ENCODE peak calls at places on chromosome 1, in ten cellular contexts. W, F, S, U, E, K, L, I, N and P are unnamed samples.

GRCh38 chr1:111716371-111716770 is 22.8 kb downstream of the INKA2 start:
- DNase-seq in L (no peak), K (no peak), E (peak; percentile 72), S (no peak), I (no peak), U (no peak), F (no peak), N (no peak), W (no peak), P (no peak)

GRCh38 chr1:53134961-53135734 is 7.3 kb downstream of the SLC1A7 start:
- DNase-seq in S (no peak), K (peak; percentile 43), W (peak; percentile 46), E (peak; percentile 41), L (peak; percentile 68), N (no peak), I (peak; percentile 9), F (no peak), U (peak; percentile 42), P (no peak)

GRCh38 chr1:21937372-21938121 is 437 bp upstream of the HSPG2 start:
- DNase-seq in E (peak; percentile 92), W (peak; percentile 86), K (peak; percentile 93), F (no peak), S (peak; percentile 86), U (peak; percentile 98), L (peak; percentile 92), N (peak; percentile 4), I (peak; percentile 49), P (peak; percentile 94)

GRCh38 chr1:39159224-39160036 is 45.1 kb upstream of the MACF1 start:
- DNase-seq in L (no peak), W (peak; percentile 78), K (peak; percentile 51), I (no peak), F (no peak), N (no peak), E (peak; percentile 81), U (no peak), S (no peak), P (no peak)

GRCh38 chr1:224182057-224182865 is 779 bp upstream of the DEGS1 start:
- DNase-seq in F (peak; percentile 8), W (no peak), N (no peak), K (peak; percentile 49), E (no peak), L (no peak), S (peak; percentile 75), I (no peak), U (no peak), P (no peak)

GRCh38 chr1:165137551-165138316 is 218.8 kb downstream of the LMX1A start:
- DNase-seq in U (no peak), L (no peak), N (no peak), W (no peak), F (no peak), E (no peak), S (no peak), K (no peak), I (no peak), P (no peak)

GRCh38 chr1:66607458-66607857 is 73.5 kb downstream of the SGIP1 start:
- DNase-seq in E (peak; percentile 71), I (no peak), K (no peak), S (no peak), U (no peak), F (no peak), N (no peak), L (no peak), W (no peak), P (no peak)

GRCh38 chr1:11749996-11750395 is 12.0 kb upstream of the C1orf167 start:
- DNase-seq in N (no peak), K (no peak), F (no peak), L (no peak), E (no peak), I (no peak), U (no peak), W (no peak), S (no peak), P (no peak)

GRCh38 chr1:245585252-245585959 is 430.6 kb downstream of the KIF26B start:
- DNase-seq in E (no peak), U (no peak), K (no peak), L (no peak), N (no peak), S (no peak), I (no peak), W (no peak), F (no peak), P (no peak)